ENCODE peak calls at places on chromosomes 7 and 10, in nine cellular contexts. H is heart right ventricle, A is colonic mucosa, K is heart left ventricle, E is PC-3, T is Peyer's patch, X is endothelial cell of umbilical vein, U is fibroblast of lung, G is astrocyte. J is an unnamed sample.

GRCh38 chr10:3961082-3961481 is 176.1 kb upstream of the KLF6 start:
- DNase-seq in H (no peak), A (no peak), K (no peak), E (no peak), T (no peak), X (no peak), U (no peak), G (no peak), J (no peak)

GRCh38 chr7:69858471-69858870 is 260.2 kb downstream of the AUTS2 start:
- DNase-seq in H (no peak), A (no peak), K (no peak), E (no peak), T (no peak), X (no peak), U (no peak), G (no peak), J (no peak)

GRCh38 chr10:125417605-125418004 is 257.2 kb upstream of the CTBP2 start:
- DNase-seq in H (no peak), A (no peak), K (no peak), E (no peak), T (no peak), X (no peak), U (no peak), G (no peak), J (no peak)

GRCh38 chr10:36778600-36778999 is 346.8 kb upstream of the ANKRD30A start:
- DNase-seq in H (no peak), A (no peak), K (no peak), E (peak; percentile 39), T (no peak), X (peak; percentile 43), U (no peak), G (no peak), J (no peak)

GRCh38 chr7:16512097-16512496 is 14.5 kb upstream of the LRRC72 start:
- DNase-seq in H (no peak), A (no peak), K (no peak), E (no peak), T (no peak), X (no peak), U (no peak), G (no peak), J (no peak)

GRCh38 chr10:31490858-31491504 is 172.0 kb downstream of the ZEB1 start:
- DNase-seq in H (peak; percentile 23), A (no peak), K (no peak), E (peak; percentile 67), T (no peak), X (peak; percentile 63), U (peak; percentile 46), G (peak; percentile 34), J (peak; percentile 53)

GRCh38 chr7:20107582-20107981 is 109.6 kb downstream of the MACC1 start:
- DNase-seq in H (no peak), A (no peak), K (no peak), E (peak; percentile 34), T (no peak), X (no peak), U (no peak), G (no peak), J (no peak)

GRCh38 chr10:36888925-36889573 is 236.3 kb upstream of the ANKRD30A start:
- DNase-seq in H (no peak), A (peak; percentile 35), K (no peak), E (peak; percentile 96), T (no peak), X (peak; percentile 13), U (no peak), G (no peak), J (peak; percentile 18)

GRCh38 chr7:20827172-20827571 is 40.5 kb upstream of the SP8 start:
- DNase-seq in H (no peak), A (no peak), K (no peak), E (no peak), T (no peak), X (no peak), U (no peak), G (no peak), J (no peak)

GRCh38 chr7:95470452-95470851 is 15.3 kb upstream of the ASB4 start:
- DNase-seq in H (peak; percentile 9), A (peak; percentile 19), K (no peak), E (peak; percentile 22), T (no peak), X (peak; percentile 64), U (peak; percentile 75), G (peak; percentile 60), J (peak; percentile 81)

GRCh38 chr7:21305455-21306235 is 122.2 kb upstream of the SP4 start:
- DNase-seq in H (no peak), A (no peak), K (no peak), E (peak; percentile 27), T (no peak), X (peak; percentile 75), U (no peak), G (no peak), J (no peak)

GRCh38 chr7:149422065-149422913 is 38.6 kb downstream of the ZNF777 start:
- DNase-seq in H (peak; percentile 28), A (peak; percentile 60), K (peak; percentile 60), E (peak; percentile 85), T (peak; percentile 83), X (peak; percentile 69), U (peak; percentile 64), G (peak; percentile 36), J (peak; percentile 27)

GRCh38 chr10:51707392-51707791 is 8.0 kb upstream of the CSTF2T start:
- DNase-seq in H (no peak), A (no peak), K (no peak), E (no peak), T (no peak), X (no peak), U (no peak), G (no peak), J (no peak)
- H3K27ac ChIP-seq in H (peak overlapping the region; percentile 52), A (no peak overlapping the region), K (peak overlapping the region; percentile 70), E (no peak overlapping the region), T (no peak overlapping the region), X (no peak overlapping the region), U (no peak overlapping the region), G (no peak overlapping the region), J (no peak overlapping the region)

GRCh38 chr10:101694674-101695403 is at the start of gene FBXW4:
- DNase-seq in H (peak; percentile 42), A (peak; percentile 71), K (peak; percentile 71), E (peak; percentile 32), T (peak; percentile 86), X (peak; percentile 39), U (peak; percentile 39), G (peak; percentile 23), J (no peak)
- H3K27me3 ChIP-seq in H (no peaks in the 10 kb centered on the region), A (no peaks in the 10 kb centered on the region), K (no peaks in the 10 kb centered on the region), E (no peaks in the 10 kb centered on the region), T (no peaks in the 10 kb centered on the region), X (no peaks in the 10 kb centered on the region), U (no peaks in the 10 kb centered on the region), G (no peaks in the 10 kb centered on the region), J (no peaks in the 10 kb centered on the region)

GRCh38 chr10:63434866-63435854 is 30.6 kb downstream of the JMJD1C start:
- DNase-seq in H (no peak), A (no peak), K (no peak), E (peak; percentile 80), T (no peak), X (peak; percentile 64), U (peak; percentile 20), G (peak; percentile 10), J (no peak)

GRCh38 chr10:63430999-63431356 is 34.8 kb downstream of the JMJD1C start:
- DNase-seq in H (no peak), A (no peak), K (no peak), E (peak; percentile 69), T (no peak), X (peak; percentile 58), U (no peak), G (no peak), J (no peak)

GRCh38 chr10:63430091-63430998 is 35.4 kb downstream of the JMJD1C start:
- DNase-seq in H (no peak), A (no peak), K (no peak), E (peak; percentile 83), T (no peak), X (peak; percentile 83), U (peak; percentile 82), G (peak; percentile 79), J (peak; percentile 76)

GRCh38 chr10:63429280-63429679 is 36.5 kb downstream of the JMJD1C start:
- DNase-seq in H (no peak), A (no peak), K (no peak), E (peak; percentile 65), T (no peak), X (peak; percentile 53), U (peak; percentile 76), G (peak; percentile 71), J (no peak)

GRCh38 chr10:63431962-63432797 is 33.6 kb downstream of the JMJD1C start:
- DNase-seq in H (no peak), A (no peak), K (no peak), E (peak; percentile 98), T (no peak), X (peak; percentile 89), U (peak; percentile 62), G (peak; percentile 53), J (peak; percentile 45)
- H3K27ac ChIP-seq in H (no peak overlapping the region), A (no peak overlapping the region), K (no peak overlapping the region), E (peak overlapping the region; percentile 71), T (no peak overlapping the region), X (peak overlapping the region; percentile 92), U (no peak overlapping the region), G (peak overlapping the region; percentile 29), J (peak overlapping the region; percentile 29)

GRCh38 chr10:123135415-123136141 is at the start of gene HMX3:
- DNase-seq in H (no peak), A (no peak), K (no peak), E (no peak), T (no peak), X (no peak), U (no peak), G (no peak), J (no peak)

GRCh38 chr10:123139165-123139520 is 3.4 kb downstream of the HMX3 start:
- DNase-seq in H (no peak), A (no peak), K (no peak), E (no peak), T (no peak), X (no peak), U (no peak), G (no peak), J (no peak)

GRCh38 chr10:123136221-123136805 is 543 bp downstream of the HMX3 start:
- DNase-seq in H (no peak), A (no peak), K (no peak), E (no peak), T (no peak), X (no peak), U (no peak), G (no peak), J (no peak)

GRCh38 chr10:123134915-123135414 is 805 bp upstream of the HMX3 start:
- DNase-seq in H (no peak), A (no peak), K (no peak), E (no peak), T (no peak), X (no peak), U (no peak), G (no peak), J (no peak)

DNA sequence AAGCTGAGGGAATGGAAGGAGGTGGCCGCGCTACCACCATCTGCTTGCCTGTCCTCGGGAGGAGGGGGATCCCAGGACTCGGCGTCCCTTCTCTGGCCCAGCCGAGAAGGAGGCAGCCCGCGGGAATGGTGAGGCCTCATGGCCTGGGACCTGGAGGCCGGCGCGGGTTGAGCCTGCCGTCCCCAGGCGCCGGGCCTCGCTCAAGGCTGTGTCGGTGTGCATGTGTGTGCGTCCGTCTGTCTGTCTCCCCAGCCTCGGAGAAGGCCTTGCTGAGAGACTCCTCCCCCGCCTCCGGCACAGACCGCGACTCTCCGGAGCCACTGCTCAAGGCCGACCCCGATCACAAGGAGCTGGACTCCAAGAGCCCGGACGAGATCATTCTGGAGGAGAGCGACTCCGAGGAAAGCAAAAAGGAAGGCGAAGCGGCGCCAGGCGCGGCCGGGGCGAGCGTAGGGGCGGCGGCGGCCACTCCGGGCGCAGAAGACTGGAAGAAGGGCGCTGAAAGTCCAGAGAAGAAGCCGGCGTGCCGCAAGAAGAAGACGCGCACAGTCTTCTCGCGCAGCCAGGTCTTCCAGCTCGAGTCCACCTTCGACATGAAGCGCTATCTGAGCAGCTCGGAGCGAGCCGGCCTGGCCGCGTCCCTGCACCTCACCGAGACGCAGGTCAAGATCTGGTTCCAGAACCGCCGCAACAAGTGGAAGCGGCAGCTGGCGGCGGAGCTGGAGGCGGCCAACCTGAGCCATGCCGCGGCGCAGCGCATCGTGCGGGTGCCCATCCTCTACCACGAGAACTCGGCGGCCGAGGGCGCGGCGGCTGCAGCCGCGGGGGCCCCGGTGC is 1.3 kb downstream of the HMX3 start:
- DNase-seq in H (no peak), A (no peak), K (no peak), E (no peak), T (no peak), X (peak; percentile 27), U (peak; percentile 24), G (no peak), J (no peak)
- H3K27me3 ChIP-seq in H (peaks cover 100% of the 10 kb centered on the region), A (peaks cover 98% of the 10 kb centered on the region), K (peaks cover 100% of the 10 kb centered on the region), E (peaks cover 75% of the 10 kb centered on the region), T (no peaks in the 10 kb centered on the region), X (peaks cover 87% of the 10 kb centered on the region), U (peaks cover 90% of the 10 kb centered on the region), G (peaks cover 92% of the 10 kb centered on the region), J (peaks cover 97% of the 10 kb centered on the region)

J was measured in brain microvascular endothelial cell.